ENCODE peak calls at places on chromosome 1, in four cellular contexts. One of them, this sample, is unnamed.

GRCh38 chr1:47785561-47786271 is 211.5 kb downstream of the TRABD2B start:
- DNase-seq in activated CD8-positive, alpha-beta memory T cell treated with anti-CD3 and anti-CD28 coated beads for 1 hour: no peak
- DNase-seq in T-helper 2 cell treated with Interferon-gamma antibody and Interleukin-4, amounts not matched to agents 5 μg/mL and 100 μg/mL, for 36 hours: no peak
- DNase-seq in NCI-H1092 treated with DMSO at 0.1 percent for 48 hours: no peak
- DNase-seq in this sample: no peak

GRCh38 chr1:81832573-81832972 is 31.8 kb downstream of the ADGRL2 start:
- DNase-seq in NCI-H1092 treated with DMSO at 0.1 percent for 48 hours: no peak
- DNase-seq in T-helper 2 cell treated with Interferon-gamma antibody and Interleukin-4, amounts not matched to agents 5 μg/mL and 100 μg/mL, for 36 hours: no peak
- DNase-seq in activated CD8-positive, alpha-beta memory T cell treated with anti-CD3 and anti-CD28 coated beads for 1 hour: no peak
- DNase-seq in this sample: peak

GRCh38 chr1:19610282-19610978 is 33.7 kb upstream of the NBL1 start:
- DNase-seq in NCI-H1092 treated with DMSO at 0.1 percent for 48 hours: no peak
- DNase-seq in T-helper 2 cell treated with Interferon-gamma antibody and Interleukin-4, amounts not matched to agents 5 μg/mL and 100 μg/mL, for 36 hours: no peak
- DNase-seq in activated CD8-positive, alpha-beta memory T cell treated with anti-CD3 and anti-CD28 coated beads for 1 hour: no peak
- DNase-seq in this sample: no peak

GRCh38 chr1:39816431-39817090 is 27.9 kb upstream of the BMP8B start:
- DNase-seq in activated CD8-positive, alpha-beta memory T cell treated with anti-CD3 and anti-CD28 coated beads for 1 hour: peak
- DNase-seq in T-helper 2 cell treated with Interferon-gamma antibody and Interleukin-4, amounts not matched to agents 5 μg/mL and 100 μg/mL, for 36 hours: peak
- DNase-seq in NCI-H1092 treated with DMSO at 0.1 percent for 48 hours: no peak
- DNase-seq in this sample: peak

GRCh38 chr1:172299515-172299914 is 121.0 kb upstream of the C1orf105 start:
- DNase-seq in activated CD8-positive, alpha-beta memory T cell treated with anti-CD3 and anti-CD28 coated beads for 1 hour: no peak
- DNase-seq in NCI-H1092 treated with DMSO at 0.1 percent for 48 hours: no peak
- DNase-seq in T-helper 2 cell treated with Interferon-gamma antibody and Interleukin-4, amounts not matched to agents 5 μg/mL and 100 μg/mL, for 36 hours: no peak
- DNase-seq in this sample: no peak

GRCh38 chr1:159058751-159059150 is 17.8 kb downstream of the AIM2 start:
- DNase-seq in NCI-H1092 treated with DMSO at 0.1 percent for 48 hours: no peak
- DNase-seq in T-helper 2 cell treated with Interferon-gamma antibody and Interleukin-4, amounts not matched to agents 5 μg/mL and 100 μg/mL, for 36 hours: no peak
- DNase-seq in activated CD8-positive, alpha-beta memory T cell treated with anti-CD3 and anti-CD28 coated beads for 1 hour: no peak
- DNase-seq in this sample: no peak

GRCh38 chr1:228445867-228446584 is 29.4 kb upstream of the TRIM17 start:
- DNase-seq in activated CD8-positive, alpha-beta memory T cell treated with anti-CD3 and anti-CD28 coated beads for 1 hour: no peak
- DNase-seq in T-helper 2 cell treated with Interferon-gamma antibody and Interleukin-4, amounts not matched to agents 5 μg/mL and 100 μg/mL, for 36 hours: peak
- DNase-seq in NCI-H1092 treated with DMSO at 0.1 percent for 48 hours: peak
- DNase-seq in this sample: peak

GRCh38 chr1:160779662-160780397 is 16.1 kb upstream of the LY9 start:
- DNase-seq in activated CD8-positive, alpha-beta memory T cell treated with anti-CD3 and anti-CD28 coated beads for 1 hour: no peak
- DNase-seq in NCI-H1092 treated with DMSO at 0.1 percent for 48 hours: no peak
- DNase-seq in T-helper 2 cell treated with Interferon-gamma antibody and Interleukin-4, amounts not matched to agents 5 μg/mL and 100 μg/mL, for 36 hours: no peak
- DNase-seq in this sample: no peak

GRCh38 chr1:168512864-168513595 is 30.8 kb downstream of the XCL2 start:
- DNase-seq in NCI-H1092 treated with DMSO at 0.1 percent for 48 hours: no peak
- DNase-seq in activated CD8-positive, alpha-beta memory T cell treated with anti-CD3 and anti-CD28 coated beads for 1 hour: no peak
- DNase-seq in T-helper 2 cell treated with Interferon-gamma antibody and Interleukin-4, amounts not matched to agents 5 μg/mL and 100 μg/mL, for 36 hours: no peak
- DNase-seq in this sample: no peak

GRCh38 chr1:33878392-33878791 is 14.5 kb downstream of the HMGB4 start:
- DNase-seq in T-helper 2 cell treated with Interferon-gamma antibody and Interleukin-4, amounts not matched to agents 5 μg/mL and 100 μg/mL, for 36 hours: no peak
- DNase-seq in activated CD8-positive, alpha-beta memory T cell treated with anti-CD3 and anti-CD28 coated beads for 1 hour: no peak
- DNase-seq in NCI-H1092 treated with DMSO at 0.1 percent for 48 hours: no peak
- DNase-seq in this sample: no peak

GRCh38 chr1:8551057-8551456 is 233.1 kb downstream of the SLC45A1 start:
- DNase-seq in NCI-H1092 treated with DMSO at 0.1 percent for 48 hours: no peak
- DNase-seq in T-helper 2 cell treated with Interferon-gamma antibody and Interleukin-4, amounts not matched to agents 5 μg/mL and 100 μg/mL, for 36 hours: no peak
- DNase-seq in activated CD8-positive, alpha-beta memory T cell treated with anti-CD3 and anti-CD28 coated beads for 1 hour: no peak
- DNase-seq in this sample: no peak

GRCh38 chr1:218345673-218346390 is 696 bp downstream of the TGFB2 start:
- DNase-seq in activated CD8-positive, alpha-beta memory T cell treated with anti-CD3 and anti-CD28 coated beads for 1 hour: no peak
- DNase-seq in T-helper 2 cell treated with Interferon-gamma antibody and Interleukin-4, amounts not matched to agents 5 μg/mL and 100 μg/mL, for 36 hours: peak
- DNase-seq in NCI-H1092 treated with DMSO at 0.1 percent for 48 hours: peak
- DNase-seq in this sample: peak

GRCh38 chr1:17465186-17465585 is 25.7 kb upstream of the RCC2 start:
- DNase-seq in activated CD8-positive, alpha-beta memory T cell treated with anti-CD3 and anti-CD28 coated beads for 1 hour: no peak
- DNase-seq in NCI-H1092 treated with DMSO at 0.1 percent for 48 hours: no peak
- DNase-seq in T-helper 2 cell treated with Interferon-gamma antibody and Interleukin-4, amounts not matched to agents 5 μg/mL and 100 μg/mL, for 36 hours: no peak
- DNase-seq in this sample: no peak

GRCh38 chr1:66048011-66048410 is 255.3 kb downstream of the PDE4B start:
- DNase-seq in activated CD8-positive, alpha-beta memory T cell treated with anti-CD3 and anti-CD28 coated beads for 1 hour: no peak
- DNase-seq in T-helper 2 cell treated with Interferon-gamma antibody and Interleukin-4, amounts not matched to agents 5 μg/mL and 100 μg/mL, for 36 hours: no peak
- DNase-seq in NCI-H1092 treated with DMSO at 0.1 percent for 48 hours: no peak
- DNase-seq in this sample: peak

GRCh38 chr1:15948600-15949452 is 27.1 kb downstream of the ZBTB17 start:
- DNase-seq in T-helper 2 cell treated with Interferon-gamma antibody and Interleukin-4, amounts not matched to agents 5 μg/mL and 100 μg/mL, for 36 hours: no peak
- DNase-seq in NCI-H1092 treated with DMSO at 0.1 percent for 48 hours: no peak
- DNase-seq in activated CD8-positive, alpha-beta memory T cell treated with anti-CD3 and anti-CD28 coated beads for 1 hour: peak
- DNase-seq in this sample: peak

GRCh38 chr1:29703596-29703995 is 467.3 kb downstream of the PTPRU start:
- DNase-seq in T-helper 2 cell treated with Interferon-gamma antibody and Interleukin-4, amounts not matched to agents 5 μg/mL and 100 μg/mL, for 36 hours: no peak
- DNase-seq in NCI-H1092 treated with DMSO at 0.1 percent for 48 hours: peak
- DNase-seq in activated CD8-positive, alpha-beta memory T cell treated with anti-CD3 and anti-CD28 coated beads for 1 hour: no peak
- DNase-seq in this sample: peak

GRCh38 chr1:235708390-235708962 is 58.9 kb upstream of the GNG4 start:
- DNase-seq in NCI-H1092 treated with DMSO at 0.1 percent for 48 hours: no peak
- DNase-seq in activated CD8-positive, alpha-beta memory T cell treated with anti-CD3 and anti-CD28 coated beads for 1 hour: no peak
- DNase-seq in T-helper 2 cell treated with Interferon-gamma antibody and Interleukin-4, amounts not matched to agents 5 μg/mL and 100 μg/mL, for 36 hours: no peak
- DNase-seq in this sample: peak

GRCh38 chr1:162386292-162387225 is 5.0 kb downstream of the C1orf226 start:
- DNase-seq in activated CD8-positive, alpha-beta memory T cell treated with anti-CD3 and anti-CD28 coated beads for 1 hour: no peak
- DNase-seq in NCI-H1092 treated with DMSO at 0.1 percent for 48 hours: no peak
- DNase-seq in T-helper 2 cell treated with Interferon-gamma antibody and Interleukin-4, amounts not matched to agents 5 μg/mL and 100 μg/mL, for 36 hours: no peak
- DNase-seq in this sample: no peak

GRCh38 chr1:203461717-203462116 is 13.9 kb upstream of the PRELP start:
- DNase-seq in T-helper 2 cell treated with Interferon-gamma antibody and Interleukin-4, amounts not matched to agents 5 μg/mL and 100 μg/mL, for 36 hours: no peak
- DNase-seq in NCI-H1092 treated with DMSO at 0.1 percent for 48 hours: peak
- DNase-seq in activated CD8-positive, alpha-beta memory T cell treated with anti-CD3 and anti-CD28 coated beads for 1 hour: no peak
- DNase-seq in this sample: no peak

GRCh38 chr1:38611661-38612211 is 247.8 kb downstream of the RRAGC start:
- DNase-seq in NCI-H1092 treated with DMSO at 0.1 percent for 48 hours: no peak
- DNase-seq in activated CD8-positive, alpha-beta memory T cell treated with anti-CD3 and anti-CD28 coated beads for 1 hour: no peak
- DNase-seq in T-helper 2 cell treated with Interferon-gamma antibody and Interleukin-4, amounts not matched to agents 5 μg/mL and 100 μg/mL, for 36 hours: no peak
- DNase-seq in this sample: no peak

GRCh38 chr1:88681223-88681622 is 2.9 kb upstream of the PKN2 start:
- DNase-seq in activated CD8-positive, alpha-beta memory T cell treated with anti-CD3 and anti-CD28 coated beads for 1 hour: no peak
- DNase-seq in T-helper 2 cell treated with Interferon-gamma antibody and Interleukin-4, amounts not matched to agents 5 μg/mL and 100 μg/mL, for 36 hours: no peak
- DNase-seq in NCI-H1092 treated with DMSO at 0.1 percent for 48 hours: no peak
- DNase-seq in this sample: no peak

GRCh38 chr1:64051801-64052200 is 151.6 kb upstream of the UBE2U start:
- DNase-seq in NCI-H1092 treated with DMSO at 0.1 percent for 48 hours: no peak
- DNase-seq in T-helper 2 cell treated with Interferon-gamma antibody and Interleukin-4, amounts not matched to agents 5 μg/mL and 100 μg/mL, for 36 hours: no peak
- DNase-seq in activated CD8-positive, alpha-beta memory T cell treated with anti-CD3 and anti-CD28 coated beads for 1 hour: no peak
- DNase-seq in this sample: no peak

GRCh38 chr1:65097081-65097480 is 50.9 kb upstream of the AK4 start:
- DNase-seq in NCI-H1092 treated with DMSO at 0.1 percent for 48 hours: no peak
- DNase-seq in T-helper 2 cell treated with Interferon-gamma antibody and Interleukin-4, amounts not matched to agents 5 μg/mL and 100 μg/mL, for 36 hours: no peak
- DNase-seq in activated CD8-positive, alpha-beta memory T cell treated with anti-CD3 and anti-CD28 coated beads for 1 hour: no peak
- DNase-seq in this sample: no peak

GRCh38 chr1:40770296-40771070 is 13.1 kb upstream of the KCNQ4 start:
- DNase-seq in T-helper 2 cell treated with Interferon-gamma antibody and Interleukin-4, amounts not matched to agents 5 μg/mL and 100 μg/mL, for 36 hours: no peak
- DNase-seq in NCI-H1092 treated with DMSO at 0.1 percent for 48 hours: no peak
- DNase-seq in activated CD8-positive, alpha-beta memory T cell treated with anti-CD3 and anti-CD28 coated beads for 1 hour: no peak
- DNase-seq in this sample: no peak

This sample was measured in AG20443.